ENCODE peak calls at places on chromosomes 16 and 17, in eight cellular contexts. Q is left lung; Y is naive thymus-derived CD8-positive, alpha-beta T cell; S is left kidney; J is stimulated activated CD8-positive, alpha-beta memory T cell treated with anti-CD3 and anti-CD28 coated beads, Interleukin-7, amount 100 ng/mL, for 48 hours; V is iPS DF 6.9; F is HS-27A; L is CD8-positive, alpha-beta memory T cell. U is an unnamed sample.

GRCh38 chr17:78479369-78479768 is 97.8 kb downstream of the DNAH17 start:
- DNase-seq in Q (peak; percentile 41), Y (no peak), S (no peak), J (no peak), V (no peak), F (no peak), L (no peak), U (no peak)

GRCh38 chr17:50380369-50381259 is 7.6 kb downstream of the EME1 start:
- DNase-seq in Q (no peak), Y (no peak), S (no peak), J (no peak), V (no peak), F (no peak), L (no peak), U (peak; percentile 11)

GRCh38 chr16:87288753-87289362 is 28.3 kb downstream of the C16orf95 start:
- DNase-seq in Q (no peak), Y (no peak), S (no peak), J (no peak), V (no peak), F (no peak), L (no peak), U (peak; percentile 11)

GRCh38 chr17:79388556-79389295 is 222.1 kb downstream of the RBFOX3 start:
- DNase-seq in Q (no peak), Y (no peak), S (peak; percentile 87), J (no peak), V (peak; percentile 41), F (no peak), L (no peak), U (peak; percentile 62)

GRCh38 chr16:4081577-4082021 is 34.6 kb downstream of the ADCY9 start:
- DNase-seq in Q (no peak), Y (peak; percentile 81), S (peak; percentile 68), J (peak; percentile 9), V (no peak), F (no peak), L (peak; percentile 81), U (peak; percentile 64)

GRCh38 chr17:45311762-45312476 is 4.9 kb downstream of the MAP3K14 start:
- DNase-seq in Q (no peak), Y (peak; percentile 70), S (peak; percentile 35), J (peak; percentile 64), V (no peak), F (no peak), L (peak; percentile 64), U (no peak)

GRCh38 chr17:55451758-55452468 is 30.3 kb upstream of the MMD start:
- DNase-seq in Q (no peak), Y (no peak), S (no peak), J (no peak), V (no peak), F (no peak), L (no peak), U (peak; percentile 56)

GRCh38 chr16:4086153-4086552 is 30.1 kb downstream of the ADCY9 start:
- DNase-seq in Q (no peak), Y (no peak), S (no peak), J (no peak), V (no peak), F (no peak), L (no peak), U (no peak)

GRCh38 chr17:10270258-10270657 is 71.9 kb upstream of the GAS7 start:
- DNase-seq in Q (no peak), Y (no peak), S (no peak), J (no peak), V (no peak), F (no peak), L (no peak), U (no peak)

GRCh38 chr16:1964046-1964505 is 550 bp downstream of the RPS2 start:
- DNase-seq in Q (no peak), Y (peak; percentile 64), S (peak; percentile 54), J (no peak), V (no peak), F (no peak), L (no peak), U (peak; percentile 71)

GRCh38 chr17:18066866-18067265 is 20.9 kb upstream of the DRG2 start:
- DNase-seq in Q (no peak), Y (no peak), S (no peak), J (no peak), V (no peak), F (no peak), L (no peak), U (no peak)

GRCh38 chr16:79800016-79800608 is 199.6 kb upstream of the MAF start:
- DNase-seq in Q (no peak), Y (no peak), S (no peak), J (no peak), V (no peak), F (no peak), L (no peak), U (no peak)

GRCh38 chr17:82061047-82061925 is 4.3 kb downstream of the DUS1L start:
- DNase-seq in Q (peak; percentile 62), Y (peak; percentile 58), S (no peak), J (no peak), V (no peak), F (no peak), L (no peak), U (no peak)

GRCh38 chr16:56281256-56281805 is 90.0 kb downstream of the GNAO1 start:
- DNase-seq in Q (no peak), Y (no peak), S (peak; percentile 66), J (no peak), V (peak; percentile 93), F (no peak), L (no peak), U (peak; percentile 41)

GRCh38 chr16:84065536-84066132 is 23.0 kb upstream of the SLC38A8 start:
- DNase-seq in Q (no peak), Y (no peak), S (peak; percentile 79), J (no peak), V (no peak), F (no peak), L (peak; percentile 14), U (peak; percentile 77)

GRCh38 chr16:83301966-83302365 is 505.8 kb upstream of the HSBP1 start:
- DNase-seq in Q (no peak), Y (no peak), S (no peak), J (no peak), V (no peak), F (no peak), L (no peak), U (no peak)

GRCh38 chr16:9836118-9836736 is 346.0 kb downstream of the GRIN2A start:
- DNase-seq in Q (no peak), Y (no peak), S (peak; percentile 80), J (no peak), V (no peak), F (no peak), L (no peak), U (peak; percentile 62)